ENCODE peak calls at places on chromosomes 13 and 19, in five cellular contexts. N is left ventricle myocardium inferior, I is Caco-2, L is heart left ventricle, Z is cardiac muscle cell. O is an unnamed sample.

GRCh38 chr19:11020423-11020822 is 59.6 kb downstream of the SMARCA4 start:
- DNase-seq in N (no peak), I (no peak), L (no peak), Z (no peak), O (no peak)

GRCh38 chr19:37997911-37998344 is 90.9 kb downstream of the SIPA1L3 start:
- DNase-seq in N (no peak), I (no peak), L (no peak), Z (peak; percentile 90), O (no peak)

GRCh38 chr19:17468302-17469091 is 1.8 kb upstream of the SLC27A1 start:
- DNase-seq in N (peak; percentile 83), I (no peak), L (peak; percentile 85), Z (peak; percentile 40), O (no peak)

GRCh38 chr13:42215578-42216421 is 56.2 kb upstream of the AKAP11 start:
- DNase-seq in N (no peak), I (peak; percentile 45), L (no peak), Z (peak; percentile 55), O (peak; percentile 28)

GRCh38 chr13:79775830-79776229 is 294.9 kb downstream of the NDFIP2 start:
- DNase-seq in N (no peak), I (peak; percentile 85), L (peak; percentile 17), Z (peak; percentile 85), O (peak; percentile 7)

GRCh38 chr19:4867534-4868285 is at the start of gene PLIN3:
- DNase-seq in N (peak; percentile 98), I (peak; percentile 95), L (peak; percentile 97), Z (peak; percentile 98), O (peak; percentile 65)

GRCh38 chr19:57872450-57872849 is 16.4 kb downstream of the ZNF814 start:
- DNase-seq in N (no peak), I (no peak), L (no peak), Z (no peak), O (no peak)

GRCh38 chr19:33392341-33393285 is 19.1 kb downstream of the CEBPG start:
- DNase-seq in N (peak; percentile 25), I (peak; percentile 35), L (no peak), Z (no peak), O (no peak)

GRCh38 chr13:40595693-40596092 is 70.7 kb downstream of the FOXO1 start:
- DNase-seq in N (no peak), I (no peak), L (no peak), Z (no peak), O (no peak)

GRCh38 chr13:44132710-44133109 is 240.9 kb upstream of the SERP2 start:
- DNase-seq in N (peak; percentile 70), I (no peak), L (peak; percentile 70), Z (peak; percentile 75), O (no peak)

GRCh38 chr19:49210108-49210900 is 52.7 kb downstream of the TRPM4 start:
- DNase-seq in N (no peak), I (peak; percentile 57), L (no peak), Z (peak; percentile 29), O (no peak)

GRCh38 chr13:84431646-84432045 is 549.4 kb upstream of the SLITRK1 start:
- DNase-seq in N (no peak), I (no peak), L (no peak), Z (no peak), O (no peak)

GRCh38 chr13:98824376-98825160 is 72.1 kb upstream of the SLC15A1 start:
- DNase-seq in N (no peak), I (no peak), L (no peak), Z (no peak), O (no peak)

GRCh38 chr13:43988302-43988701 is 108.6 kb downstream of the LACC1 start:
- DNase-seq in N (no peak), I (no peak), L (no peak), Z (no peak), O (no peak)

GRCh38 chr19:30718728-30719127 is 346.5 kb downstream of the ZNF536 start:
- DNase-seq in N (no peak), I (no peak), L (peak; percentile 19), Z (no peak), O (no peak)
- H3K4me3 ChIP-seq in N (peak overlapping the region; percentile 77), I (no peak overlapping the region), L (peak overlapping the region; percentile 55), Z (no peak overlapping the region), O (peak overlapping the region; percentile 50)

GRCh38 chr13:80962173-80962572 is 621.2 kb upstream of the SPRY2 start:
- DNase-seq in N (no peak), I (no peak), L (no peak), Z (no peak), O (no peak)

GRCh38 chr13:80957019-80957650 is 616.2 kb upstream of the SPRY2 start:
- DNase-seq in N (no peak), I (no peak), L (no peak), Z (no peak), O (no peak)

GRCh38 chr13:80965097-80965496 is 624.2 kb upstream of the SPRY2 start:
- DNase-seq in N (no peak), I (no peak), L (no peak), Z (no peak), O (no peak)

DNA sequence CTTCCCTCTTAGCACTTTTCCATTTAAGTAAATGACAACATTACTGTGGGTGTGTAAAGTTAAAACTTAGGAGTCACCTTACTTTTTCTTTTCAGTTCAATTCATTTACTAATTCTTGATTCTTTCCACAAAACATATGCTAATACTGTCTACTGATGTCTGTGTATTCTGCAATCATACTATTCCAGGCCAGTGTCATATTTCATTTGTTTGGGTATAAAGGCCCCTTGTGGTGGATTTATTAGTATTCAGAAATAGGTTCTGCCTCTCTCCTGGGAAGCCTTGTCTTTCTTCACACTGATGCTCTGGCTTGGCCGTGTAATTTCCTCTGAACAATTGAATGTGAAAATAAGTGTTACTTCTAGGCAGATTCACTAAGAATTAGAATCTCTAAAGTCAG is 621.9 kb upstream of the SPRY2 start:
- DNase-seq in N (no peak), I (no peak), L (no peak), Z (peak; percentile 61), O (no peak)
- TF ChIP-seq CTCF in N (no peak), I (no peak), L (peak; percentile 19), Z (peak; percentile 34), O (no peak)

DNA sequence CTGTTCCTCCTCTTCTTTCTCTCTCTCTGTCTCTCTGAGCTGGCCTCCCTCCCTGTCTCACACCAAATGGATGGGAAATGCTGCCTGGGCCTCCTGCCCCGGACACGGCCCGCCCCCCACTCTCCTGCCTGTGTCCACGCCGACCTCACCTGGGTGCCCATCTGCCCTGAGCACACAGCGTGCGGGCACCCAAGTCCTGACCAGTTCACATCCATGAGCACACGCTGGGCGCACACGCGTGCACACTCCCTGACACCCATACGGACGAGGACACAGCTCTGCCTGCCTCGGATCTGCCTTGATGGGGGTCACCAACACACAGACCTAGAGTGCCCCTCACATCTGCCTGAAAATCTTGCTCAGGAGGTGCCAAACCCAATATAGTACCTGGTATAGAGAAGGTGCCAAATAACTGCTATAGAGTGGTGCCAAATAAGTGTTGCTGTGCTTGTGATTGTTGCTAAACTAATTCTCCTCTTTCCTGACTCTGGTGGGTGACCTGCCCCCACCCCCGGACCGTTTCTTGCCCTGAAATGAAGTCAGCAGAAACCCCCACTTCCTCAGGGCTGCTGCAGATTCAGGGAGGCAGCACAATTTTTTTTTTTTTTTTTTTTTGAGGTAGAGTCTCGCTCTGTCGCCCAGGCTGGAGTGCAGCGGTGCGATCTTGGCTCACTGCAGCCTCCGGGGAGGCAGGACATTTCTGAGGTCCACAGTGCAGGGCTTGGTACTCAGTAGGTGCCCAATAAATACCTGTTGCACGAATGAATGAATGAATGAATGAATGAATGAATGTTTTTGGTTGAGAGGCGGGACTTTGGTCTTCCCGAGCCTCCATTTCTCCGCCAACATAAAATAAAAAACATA is 4.6 kb downstream of the NFIC start:
- DNase-seq in N (no peak), I (no peak), L (no peak), Z (no peak), O (no peak)
- H3K4me3 ChIP-seq in N (peak overlapping the region; percentile 89), I (no peak overlapping the region), L (peak overlapping the region; percentile 3), Z (no peak overlapping the region), O (no peak overlapping the region)

DNA sequence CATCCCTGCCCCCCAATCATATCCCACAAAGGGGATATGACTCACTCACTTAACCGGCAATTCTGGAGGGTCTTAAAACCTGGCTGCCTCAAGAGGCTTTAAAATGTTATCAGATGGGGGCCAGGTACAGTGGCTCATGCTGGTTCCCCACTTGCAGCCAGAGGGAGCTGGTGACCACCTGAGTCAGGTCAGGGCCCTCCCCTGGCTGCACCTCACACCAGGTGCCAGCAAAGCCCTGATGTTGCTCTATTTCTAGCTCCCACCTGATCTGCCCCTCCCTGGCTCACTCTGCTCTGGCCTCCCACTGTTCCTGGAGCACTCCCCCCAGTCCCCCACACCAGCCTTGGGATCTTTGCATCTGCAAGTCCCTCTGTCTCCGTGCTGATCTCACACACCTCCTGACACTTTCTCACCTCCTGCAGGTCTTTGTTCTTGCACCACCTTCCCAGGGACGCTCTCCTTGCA is 14.2 kb downstream of the HPN start:
- DNase-seq in N (no peak), I (no peak), L (no peak), Z (no peak), O (no peak)
- TF ChIP-seq CTCF in N (no peak), I (peak; percentile 87), L (no peak), Z (no peak), O (no peak)

GRCh38 chr19:53037101-53038097 is 7.1 kb upstream of the ERVV-2 start:
- DNase-seq in N (peak; percentile 37), I (no peak), L (peak; percentile 9), Z (peak; percentile 67), O (no peak)
- H3K4me3 ChIP-seq in N (peak overlapping the region; percentile 59), I (no peak overlapping the region), L (peak overlapping the region; percentile 24), Z (peak overlapping the region; percentile 81), O (no peak overlapping the region)

DNA sequence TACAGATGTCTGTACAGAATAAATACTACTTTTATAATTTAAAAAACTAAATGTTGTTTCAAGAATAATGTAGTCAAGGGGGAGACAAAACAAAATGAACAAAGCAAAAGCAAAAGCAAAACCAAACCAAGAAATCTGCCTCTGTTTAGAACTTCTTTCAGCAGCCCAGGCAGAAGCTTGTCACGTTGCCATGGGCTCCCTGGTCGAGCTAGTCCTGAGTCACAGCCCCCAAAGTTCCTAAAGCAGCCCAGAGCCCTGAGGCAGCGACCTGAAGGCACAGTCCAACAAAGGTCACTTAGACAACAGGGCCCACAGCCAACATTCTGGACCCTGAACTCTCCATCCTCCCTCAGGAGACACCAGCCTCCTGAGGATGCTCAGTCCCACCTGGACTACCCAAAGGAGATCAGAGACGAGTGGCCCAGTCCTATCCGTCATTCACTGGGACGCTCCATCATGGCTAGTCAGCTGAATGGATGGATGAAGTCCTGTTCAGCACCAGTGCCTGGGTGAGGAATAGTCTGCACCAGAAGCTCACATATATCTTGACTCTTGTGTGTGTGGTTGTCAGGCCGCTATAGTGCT is 41.7 kb downstream of the SIAH3 start:
- DNase-seq in N (no peak), I (no peak), L (no peak), Z (no peak), O (no peak)
- TF ChIP-seq CTCF in N (no peak), I (no peak), L (no peak), Z (no peak), O (no peak)

O was measured in LNCaP clone FGC.